ENCODE peak calls at places on chromosomes 13 and 19, in four cellular contexts. One of them, this sample, is unnamed. For H3K4me1, the result is how much of the 10 kb centered on the place peaks cover.

GRCh38 chr19:33143897-33144405 is 12.0 kb downstream of the WDR88 start:
- DNase-seq in IMR-90: peak
- DNase-seq in GM12878: no peak
- DNase-seq in K562: peak
- DNase-seq in this sample: peak

GRCh38 chr19:49939721-49940481 is 10.6 kb upstream of the NUP62 start:
- DNase-seq in K562: no peak
- DNase-seq in IMR-90: no peak
- DNase-seq in GM12878: no peak
- DNase-seq in this sample: no peak

GRCh38 chr19:55474269-55475265 is 1.9 kb upstream of the ZNF628 start:
- DNase-seq in GM12878: no peak
- DNase-seq in IMR-90: no peak
- DNase-seq in K562: no peak
- DNase-seq in this sample: no peak

GRCh38 chr13:98133949-98134348 is 8.9 kb upstream of the FARP1 start:
- DNase-seq in GM12878: peak
- DNase-seq in K562: no peak
- DNase-seq in IMR-90: no peak
- DNase-seq in this sample: no peak

GRCh38 chr19:14446336-14447036 is 13.4 kb downstream of the PKN1 start:
- DNase-seq in K562: no peak
- DNase-seq in GM12878: no peak
- DNase-seq in IMR-90: no peak
- DNase-seq in this sample: no peak

GRCh38 chr13:112784811-112785418 is 95.1 kb downstream of the ATP11A start:
- DNase-seq in K562: no peak
- DNase-seq in GM12878: no peak
- DNase-seq in IMR-90: no peak
- DNase-seq in this sample: no peak

GRCh38 chr19:17847538-17848366 is at the start of gene JAK3:
- DNase-seq in IMR-90: peak
- DNase-seq in GM12878: peak
- DNase-seq in K562: peak
- DNase-seq in this sample: peak

GRCh38 chr19:57830071-57830602 is at the start of gene ZNF587B:
- DNase-seq in IMR-90: peak
- DNase-seq in K562: peak
- DNase-seq in GM12878: no peak
- DNase-seq in this sample: peak

GRCh38 chr13:44402902-44403719 is 29.5 kb downstream of the SERP2 start:
- DNase-seq in GM12878: no peak
- DNase-seq in K562: no peak
- DNase-seq in IMR-90: no peak
- DNase-seq in this sample: no peak

GRCh38 chr13:20049558-20050473 is 91.3 kb downstream of the ZMYM2 start:
- DNase-seq in IMR-90: no peak
- DNase-seq in GM12878: no peak
- DNase-seq in K562: no peak
- DNase-seq in this sample: peak

GRCh38 chr19:43526884-43527859 is at the start of gene ETHE1:
- DNase-seq in GM12878: no peak
- DNase-seq in K562: peak
- DNase-seq in IMR-90: peak
- DNase-seq in this sample: peak

GRCh38 chr13:45036206-45036605 is 46.9 kb downstream of the GPALPP1 start:
- DNase-seq in IMR-90: no peak
- DNase-seq in K562: no peak
- DNase-seq in GM12878: no peak
- DNase-seq in this sample: no peak

GRCh38 chr13:100019780-100020356 is 38.3 kb downstream of the ZIC2 start:
- DNase-seq in IMR-90: no peak
- DNase-seq in K562: no peak
- DNase-seq in GM12878: no peak
- DNase-seq in this sample: no peak

GRCh38 chr13:100024023-100024422 is 42.4 kb downstream of the ZIC2 start:
- DNase-seq in IMR-90: no peak
- DNase-seq in GM12878: no peak
- DNase-seq in K562: no peak
- DNase-seq in this sample: no peak

DNA sequence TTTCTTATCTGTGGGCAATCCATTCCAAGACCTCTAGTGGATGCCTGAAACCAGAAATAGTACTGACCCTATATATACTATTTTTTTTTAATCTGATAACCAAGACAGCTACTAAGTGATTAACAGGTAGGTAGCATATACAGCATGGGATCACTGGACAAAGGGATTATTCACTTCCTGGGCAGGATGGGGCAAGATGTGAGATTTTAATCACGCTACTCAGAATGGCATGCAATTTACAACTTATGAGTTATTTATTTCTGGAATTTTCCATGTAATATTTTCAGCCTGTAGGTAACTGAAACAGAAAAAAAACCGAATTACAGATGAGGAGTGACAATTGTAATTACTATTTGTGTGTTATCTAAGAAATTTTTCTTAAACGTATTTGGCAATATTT is 41.2 kb downstream of the ZIC2 start:
- DNase-seq in GM12878: no peak
- DNase-seq in IMR-90: no peak
- DNase-seq in K562: no peak
- DNase-seq in this sample: no peak
- TF ChIP-seq FOS in GM12878: no peak
- TF ChIP-seq FOS in IMR-90: no peak
- TF ChIP-seq FOS in K562: no peak
- TF ChIP-seq FOS in this sample: no peak

GRCh38 chr19:7541481-7541824 is 5.9 kb downstream of the PNPLA6 start:
- DNase-seq in K562: no peak
- DNase-seq in GM12878: no peak
- DNase-seq in IMR-90: no peak
- DNase-seq in this sample: no peak
- H3K4me1 ChIP-seq in K562: under half
- H3K4me1 ChIP-seq in GM12878: under half
- H3K4me1 ChIP-seq in IMR-90: under half
- H3K4me1 ChIP-seq in this sample: under half

DNA sequence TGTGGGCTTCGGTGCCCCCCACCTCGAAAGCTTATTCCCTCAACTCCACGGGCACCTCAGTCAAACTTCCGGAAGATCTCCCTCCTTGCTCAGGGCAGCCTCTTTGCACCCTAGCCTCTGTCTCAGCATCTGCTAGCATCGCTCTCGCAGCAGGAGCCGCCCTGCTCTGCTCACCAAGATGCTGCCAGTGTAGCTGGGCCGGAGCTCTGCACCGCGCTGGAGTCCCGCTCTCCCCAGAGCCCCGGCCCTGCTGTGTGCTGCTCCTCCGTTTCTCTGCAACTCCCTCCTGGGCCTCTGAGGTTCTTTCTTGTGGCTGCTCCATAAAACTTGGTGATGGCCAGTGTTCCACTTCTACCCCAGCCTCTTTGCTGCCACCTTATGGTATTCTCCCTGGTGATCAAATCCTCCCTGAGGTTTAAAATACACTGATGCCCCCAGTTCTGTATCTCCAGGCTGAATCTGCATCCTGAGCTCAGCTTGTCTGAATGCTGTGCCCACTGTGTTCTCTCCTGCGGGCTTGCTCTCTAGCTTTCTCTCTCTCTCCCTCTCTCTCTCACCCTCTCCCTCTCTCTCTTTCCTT is 198.0 kb downstream of the UQCRFS1 start:
- DNase-seq in K562: no peak
- DNase-seq in IMR-90: no peak
- DNase-seq in GM12878: no peak
- DNase-seq in this sample: no peak
- TF ChIP-seq FOS in K562: no peak
- TF ChIP-seq FOS in IMR-90: no peak
- TF ChIP-seq FOS in GM12878: no peak
- TF ChIP-seq FOS in this sample: no peak

GRCh38 chr19:45420356-45420755 is 3.4 kb downstream of the ERCC1 start:
- DNase-seq in IMR-90: no peak
- DNase-seq in K562: no peak
- DNase-seq in GM12878: no peak
- DNase-seq in this sample: no peak

GRCh38 chr19:45423033-45423588 is 606 bp downstream of the ERCC1 start:
- DNase-seq in IMR-90: no peak
- DNase-seq in GM12878: no peak
- DNase-seq in K562: no peak
- DNase-seq in this sample: no peak

GRCh38 chr19:45420871-45421270 is 2.8 kb downstream of the ERCC1 start:
- DNase-seq in IMR-90: no peak
- DNase-seq in GM12878: no peak
- DNase-seq in K562: no peak
- DNase-seq in this sample: no peak

GRCh38 chr19:45423589-45424190 is at the start of gene ERCC1:
- DNase-seq in GM12878: peak
- DNase-seq in IMR-90: peak
- DNase-seq in K562: peak
- DNase-seq in this sample: peak

DNA sequence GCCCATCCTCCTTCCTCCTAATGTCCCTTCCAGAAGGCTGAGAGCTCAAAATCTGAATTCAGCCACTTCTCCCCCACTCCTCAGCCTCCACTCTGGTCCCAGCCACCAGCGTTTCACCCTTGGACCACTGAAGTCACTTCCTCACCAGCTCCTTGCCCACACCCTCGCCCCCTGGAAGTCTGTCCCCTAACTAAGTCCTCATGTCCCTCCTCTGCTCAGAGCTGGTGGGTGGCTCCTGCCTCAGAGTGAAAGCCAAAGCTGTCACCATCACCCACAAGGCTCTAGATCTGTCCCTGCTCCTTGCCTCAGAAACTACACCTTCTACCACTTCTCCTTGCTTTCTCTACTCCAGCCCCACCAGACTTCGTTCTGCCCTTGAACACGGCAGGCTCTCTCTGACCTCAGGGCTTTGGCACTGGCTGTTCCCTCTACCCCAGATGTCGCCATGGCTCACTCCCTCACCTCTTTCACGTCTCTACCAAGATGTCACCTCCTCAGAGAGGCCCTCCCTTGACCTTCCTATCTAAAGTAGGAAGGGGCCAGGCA is 1.7 kb downstream of the ERCC1 start:
- DNase-seq in IMR-90: no peak
- DNase-seq in GM12878: no peak
- DNase-seq in K562: no peak
- DNase-seq in this sample: no peak
- H3K4me1 ChIP-seq in IMR-90: under half
- H3K4me1 ChIP-seq in GM12878: under half
- H3K4me1 ChIP-seq in K562: half or more
- H3K4me1 ChIP-seq in this sample: under half

GRCh38 chr19:40612831-40613668 is 11.9 kb downstream of the LTBP4 start:
- DNase-seq in IMR-90: no peak
- DNase-seq in GM12878: no peak
- DNase-seq in K562: peak
- DNase-seq in this sample: no peak
- TF ChIP-seq FOS in IMR-90: no peak
- TF ChIP-seq FOS in GM12878: no peak
- TF ChIP-seq FOS in K562: no peak
- TF ChIP-seq FOS in this sample: no peak

GRCh38 chr19:45254044-45254531 is 3.0 kb downstream of the MARK4 start:
- DNase-seq in K562: peak
- DNase-seq in IMR-90: no peak
- DNase-seq in GM12878: no peak
- DNase-seq in this sample: no peak
- H3K4me1 ChIP-seq in K562: half or more
- H3K4me1 ChIP-seq in IMR-90: under half
- H3K4me1 ChIP-seq in GM12878: under half
- H3K4me1 ChIP-seq in this sample: under half

GRCh38 chr19:51529301-51529700 is 2.2 kb downstream of the SIGLEC6 start:
- DNase-seq in GM12878: no peak
- DNase-seq in K562: no peak
- DNase-seq in IMR-90: no peak
- DNase-seq in this sample: no peak

GRCh38 chr19:51525731-51526130 is 5.7 kb downstream of the SIGLEC6 start:
- DNase-seq in GM12878: no peak
- DNase-seq in IMR-90: no peak
- DNase-seq in K562: no peak
- DNase-seq in this sample: no peak

GRCh38 chr19:51535535-51535934 is 4.1 kb upstream of the SIGLEC6 start:
- DNase-seq in K562: no peak
- DNase-seq in IMR-90: no peak
- DNase-seq in GM12878: no peak
- DNase-seq in this sample: no peak

GRCh38 chr19:51530616-51531015 is 854 bp downstream of the SIGLEC6 start:
- DNase-seq in IMR-90: no peak
- DNase-seq in GM12878: no peak
- DNase-seq in K562: no peak
- DNase-seq in this sample: no peak

DNA sequence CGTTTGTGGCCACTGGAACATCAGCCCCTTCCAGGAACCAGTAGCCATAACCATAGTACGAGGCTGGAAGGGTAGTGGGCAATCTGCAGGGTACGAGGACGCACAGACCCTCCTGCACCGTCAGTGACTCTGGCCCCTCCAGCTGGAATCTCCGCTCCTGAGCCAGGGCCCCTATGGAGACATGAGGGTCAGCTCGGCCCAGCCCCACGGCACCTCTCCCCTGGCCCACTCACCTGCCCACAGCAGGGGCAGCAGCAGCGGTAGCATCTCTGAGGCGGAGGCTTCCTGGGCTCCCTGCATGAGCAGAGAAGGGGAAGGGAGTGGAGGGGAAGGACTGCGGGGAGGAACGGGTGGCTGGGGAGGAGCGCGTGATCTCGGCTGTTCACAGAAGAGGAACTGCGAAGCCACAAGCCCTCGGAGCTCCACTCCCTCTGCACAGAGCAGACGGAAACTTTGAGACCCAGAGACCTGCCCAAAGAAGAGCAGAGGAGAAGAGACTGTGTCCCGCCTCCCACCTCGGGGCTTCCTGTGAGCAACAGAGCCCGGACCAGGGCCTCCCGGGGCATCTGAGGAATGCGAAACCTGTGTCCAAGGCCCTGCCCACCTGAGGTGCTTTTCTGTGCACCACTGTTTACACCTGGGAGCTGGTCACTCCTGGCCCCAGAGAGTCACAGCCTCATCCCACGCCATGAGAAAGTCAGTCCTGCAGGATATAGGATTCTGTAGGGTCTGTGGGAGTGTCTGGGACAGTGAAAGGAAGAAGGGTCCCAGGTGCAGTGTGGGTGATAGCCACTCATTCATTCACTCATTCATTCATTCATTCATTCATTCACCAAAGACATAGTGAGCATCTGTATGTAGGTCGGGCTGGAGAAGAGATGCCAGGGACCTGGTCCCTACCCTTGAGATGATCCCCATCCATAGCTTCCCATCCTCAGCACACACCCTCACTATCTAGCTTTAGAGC is at the start of gene SIGLEC6:
- DNase-seq in K562: no peak
- DNase-seq in GM12878: peak
- DNase-seq in IMR-90: no peak
- DNase-seq in this sample: no peak
- TF ChIP-seq FOS in K562: no peak
- TF ChIP-seq FOS in GM12878: no peak
- TF ChIP-seq FOS in IMR-90: no peak
- TF ChIP-seq FOS in this sample: no peak

This sample was measured in endothelial cell of umbilical vein.